ENCODE peak calls at places on chromosome 6, in seven cellular contexts. N, I, Z, H, L, P and C are unnamed samples. For H3K4me1, the result is how much of the 10 kb centered on the place peaks cover.

GRCh38 chr6:105184921-105185320 is 5.1 kb upstream of the POPDC3 start:
- DNase-seq in L (no peak), I (no peak), N (no peak), H (no peak), Z (no peak), P (no peak), C (no peak)

GRCh38 chr6:167683028-167683862 is 143.5 kb upstream of the AFDN start:
- DNase-seq in L (peak), H (peak), I (no peak), Z (peak), P (peak), N (peak), C (peak)

GRCh38 chr6:139219271-139219729 is 72.5 kb downstream of the TXLNB start:
- DNase-seq in Z (peak), I (peak), L (peak), H (peak), P (peak), N (peak), C (peak)

GRCh38 chr6:48032156-48032555 is 78.8 kb downstream of the PTCHD4 start:
- DNase-seq in H (no peak), P (no peak), Z (peak), L (peak), I (no peak), N (no peak), C (no peak)

GRCh38 chr6:161226005-161226964 is 47.6 kb downstream of the AGPAT4 start:
- DNase-seq in I (no peak), H (no peak), N (no peak), L (no peak), Z (no peak), P (no peak), C (no peak)

GRCh38 chr6:108721308-108721707 is 126.9 kb upstream of the ARMC2 start:
- DNase-seq in I (no peak), P (no peak), L (peak), N (no peak), H (no peak), Z (no peak), C (no peak)

GRCh38 chr6:8530775-8531435 is 95.6 kb upstream of the SLC35B3 start:
- DNase-seq in Z (no peak), N (no peak), P (no peak), L (peak), H (no peak), I (no peak), C (no peak)

GRCh38 chr6:105509506-105510331 is 106.8 kb upstream of the PREP start:
- DNase-seq in N (peak), L (no peak), I (peak), P (peak), Z (peak), H (no peak), C (no peak)

GRCh38 chr6:107152633-107153032 is 37.3 kb upstream of the BEND3 start:
- DNase-seq in L (no peak), Z (no peak), N (no peak), H (no peak), P (peak), I (no peak), C (no peak)

GRCh38 chr6:68134796-68135195 is 500.3 kb upstream of the ADGRB3 start:
- DNase-seq in N (no peak), L (no peak), H (no peak), I (no peak), P (no peak), Z (no peak), C (no peak)

GRCh38 chr6:33029297-33030184 is 20.1 kb upstream of the HLA-DOA start:
- DNase-seq in P (no peak), N (no peak), I (no peak), H (no peak), Z (no peak), L (no peak), C (no peak)

GRCh38 chr6:27986928-27987725 is 30.1 kb downstream of the OR2B6 start:
- DNase-seq in I (no peak), L (peak), Z (no peak), H (no peak), P (no peak), N (no peak), C (no peak)

GRCh38 chr6:91167846-91168245 is 581.0 kb upstream of the MAP3K7 start:
- DNase-seq in P (peak), Z (no peak), I (no peak), L (no peak), N (no peak), H (no peak), C (no peak)

GRCh38 chr6:79984261-79984660 is 20.2 kb upstream of the TTK start:
- DNase-seq in Z (peak), L (peak), P (peak), I (no peak), H (no peak), N (peak), C (no peak)

GRCh38 chr6:15421945-15422733 is 176.3 kb downstream of the JARID2 start:
- DNase-seq in Z (no peak), N (no peak), H (no peak), I (no peak), L (no peak), P (no peak), C (no peak)

GRCh38 chr6:32152414-32153251 is 894 bp upstream of the PRRT1 start:
- DNase-seq in H (no peak), P (peak), L (peak), Z (no peak), I (no peak), N (no peak), C (no peak)

GRCh38 chr6:125943528-125944433 is 12.8 kb upstream of the HINT3 start:
- DNase-seq in Z (no peak), L (no peak), I (no peak), H (no peak), N (no peak), P (no peak), C (no peak)
- H3K4me1 ChIP-seq in Z (half or more), L (half or more), I (half or more), H (under half), N (under half), P (half or more), C (under half)

GRCh38 chr6:158518196-158519127 is 41.4 kb upstream of the TMEM181 start:
- DNase-seq in P (peak), Z (peak), N (peak), I (no peak), L (peak), H (no peak), C (peak)
- TF ChIP-seq CTCF in P (peak), Z (peak), N (peak), I (peak), L (peak), H (no peak), C (peak)

DNA sequence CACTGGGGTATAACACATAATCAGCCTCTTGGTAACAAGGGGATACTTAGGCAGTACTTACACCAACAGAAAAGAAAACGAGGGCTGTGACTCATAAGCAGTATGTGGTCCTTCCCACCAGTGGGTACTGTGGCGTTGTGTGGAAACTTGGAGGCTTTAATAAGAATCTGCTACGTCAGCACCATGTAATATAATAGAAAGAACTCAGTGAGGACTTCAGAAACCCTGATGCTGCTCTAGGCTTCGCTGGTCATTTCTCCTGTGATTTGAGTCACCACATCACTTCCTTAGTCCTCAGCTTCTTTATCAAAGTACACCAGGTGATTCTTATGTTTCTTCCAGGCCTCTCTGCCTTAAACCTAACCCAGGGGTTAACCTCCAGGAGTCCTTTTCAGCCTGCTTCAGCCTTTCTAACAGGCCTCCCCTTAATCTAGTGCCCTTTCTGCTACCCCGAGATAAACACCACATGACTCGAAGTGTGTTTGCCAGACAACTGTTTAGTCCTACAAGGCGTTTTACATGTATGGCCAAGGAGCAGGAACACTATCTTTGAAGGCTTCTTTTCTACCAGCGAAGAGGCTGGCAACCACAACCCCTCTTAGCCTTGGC is 68.5 kb downstream of the FYN start:
- DNase-seq in Z (no peak), N (no peak), I (no peak), L (no peak), H (no peak), P (peak), C (no peak)
- H3K27ac ChIP-seq in Z (no peak), N (no peak), I (peak), L (no peak), H (peak), P (peak), C (no peak)

GRCh38 chr6:150692604-150693003 is 92.9 kb downstream of the PLEKHG1 start:
- DNase-seq in N (no peak), I (no peak), H (no peak), P (no peak), L (no peak), Z (no peak), C (no peak)

GRCh38 chr6:150695652-150696051 is 96.0 kb downstream of the PLEKHG1 start:
- DNase-seq in N (no peak), L (peak), P (no peak), Z (no peak), I (no peak), H (no peak), C (no peak)

GRCh38 chr6:150696156-150696555 is 96.5 kb downstream of the PLEKHG1 start:
- DNase-seq in N (no peak), P (no peak), H (no peak), L (no peak), I (no peak), Z (no peak), C (no peak)

GRCh38 chr6:150693404-150693803 is 93.7 kb downstream of the PLEKHG1 start:
- DNase-seq in L (no peak), P (no peak), Z (no peak), I (no peak), N (no peak), H (no peak), C (no peak)

GRCh38 chr6:150694889-150695288 is 95.2 kb downstream of the PLEKHG1 start:
- DNase-seq in H (no peak), Z (no peak), N (no peak), L (no peak), P (no peak), I (no peak), C (no peak)
- H3K4me1 ChIP-seq in H (under half), Z (under half), N (under half), L (under half), P (under half), I (under half), C (under half)

GRCh38 chr6:170165085-170165484 is 125.8 kb downstream of the DLL1 start:
- DNase-seq in N (no peak), P (no peak), I (peak), L (no peak), H (peak), Z (no peak), C (peak)
- TF ChIP-seq CTCF in N (no peak), P (peak), I (no peak), L (no peak), H (no peak), Z (no peak), C (no peak)

DNA sequence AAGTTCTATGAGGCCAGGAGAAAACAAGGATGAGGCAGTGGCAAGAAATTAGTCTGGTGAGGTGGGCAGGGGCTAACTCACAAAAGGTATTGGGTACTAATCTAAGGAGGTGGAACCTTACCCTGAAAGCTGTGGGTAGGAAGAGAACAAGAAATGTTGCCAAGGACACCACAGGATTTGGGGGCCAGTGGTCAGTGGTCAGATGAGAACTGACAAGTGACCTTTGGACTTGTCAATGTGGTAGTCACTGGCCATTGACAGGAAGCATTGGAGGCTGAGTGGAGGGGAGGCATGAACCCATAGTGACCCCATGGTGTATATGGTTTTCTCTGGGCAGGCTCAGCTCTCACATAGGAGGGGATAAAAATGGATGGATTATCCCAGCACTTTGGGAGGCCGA is 25.3 kb upstream of the SMIM29 start:
- DNase-seq in Z (no peak), H (no peak), N (no peak), I (no peak), P (no peak), L (no peak), C (no peak)
- H3K27ac ChIP-seq in Z (no peak), H (no peak), N (no peak), I (no peak), P (no peak), L (no peak), C (no peak)